ENCODE peak calls at places on chromosomes 4 and X, in four cellular contexts. One of them, this sample, is unnamed.

GRCh38 chr4:94357624-94358023 is 15.0 kb upstream of the HPGDS start:
- DNase-seq in HepG2: no peak
- DNase-seq in K562: no peak
- DNase-seq in GM12878: no peak
- DNase-seq in this sample: no peak

GRCh38 chr4:123305746-123306145 is 90.8 kb upstream of the SPRY1 start:
- DNase-seq in K562: no peak
- DNase-seq in HepG2: no peak
- DNase-seq in GM12878: no peak
- DNase-seq in this sample: no peak

GRCh38 chrX:53116101-53116500 is 22.2 kb downstream of the KANTR start:
- DNase-seq in HepG2: no peak
- DNase-seq in GM12878: no peak
- DNase-seq in K562: no peak
- DNase-seq in this sample: no peak

GRCh38 chrX:97452283-97452682 is 568.6 kb downstream of the RPA4 start:
- DNase-seq in GM12878: no peak
- DNase-seq in K562: no peak
- DNase-seq in HepG2: no peak
- DNase-seq in this sample: no peak

GRCh38 chrX:133444952-133445831 is 29.9 kb upstream of the GPC4 start:
- DNase-seq in K562: no peak
- DNase-seq in HepG2: no peak
- DNase-seq in GM12878: no peak
- DNase-seq in this sample: peak

GRCh38 chr4:138981930-138982390 is 33.6 kb upstream of the NOCT start:
- DNase-seq in HepG2: peak
- DNase-seq in GM12878: no peak
- DNase-seq in K562: no peak
- DNase-seq in this sample: no peak

GRCh38 chr4:138961687-138962086 is 53.9 kb upstream of the NOCT start:
- DNase-seq in K562: no peak
- DNase-seq in HepG2: no peak
- DNase-seq in GM12878: no peak
- DNase-seq in this sample: no peak

GRCh38 chrX:261858-262390 is 19.3 kb upstream of the PLCXD1 start:
- DNase-seq in HepG2: no peak
- DNase-seq in GM12878: no peak
- DNase-seq in K562: no peak
- DNase-seq in this sample: no peak

GRCh38 chrX:31449064-31449463 is 377.2 kb upstream of the FTHL17 start:
- DNase-seq in GM12878: no peak
- DNase-seq in K562: no peak
- DNase-seq in HepG2: no peak
- DNase-seq in this sample: no peak

GRCh38 chr4:111890412-111890811 is 254.8 kb upstream of the FAM241A start:
- DNase-seq in HepG2: no peak
- DNase-seq in GM12878: no peak
- DNase-seq in K562: no peak
- DNase-seq in this sample: no peak

GRCh38 chr4:180449395-180449956 is 1793.7 kb upstream of the TENM3 start:
- DNase-seq in HepG2: peak
- DNase-seq in GM12878: no peak
- DNase-seq in K562: no peak
- DNase-seq in this sample: peak

GRCh38 chrX:3549442-3549875 is 164.0 kb downstream of the PRKX start:
- DNase-seq in GM12878: no peak
- DNase-seq in K562: no peak
- DNase-seq in HepG2: no peak
- DNase-seq in this sample: peak

GRCh38 chrX:14673764-14674163 is 144.4 kb downstream of the GLRA2 start:
- DNase-seq in GM12878: peak
- DNase-seq in K562: no peak
- DNase-seq in HepG2: peak
- DNase-seq in this sample: peak

GRCh38 chr4:167964766-167965373 is 127.5 kb upstream of the ANXA10 start:
- DNase-seq in K562: no peak
- DNase-seq in GM12878: no peak
- DNase-seq in HepG2: no peak
- DNase-seq in this sample: no peak

GRCh38 chr4:166318810-166319525 is 445.9 kb downstream of the TLL1 start:
- DNase-seq in K562: no peak
- DNase-seq in GM12878: no peak
- DNase-seq in HepG2: no peak
- DNase-seq in this sample: no peak

GRCh38 chrX:155864655-155865054 is 16.5 kb upstream of the VAMP7 start:
- DNase-seq in HepG2: peak
- DNase-seq in GM12878: no peak
- DNase-seq in K562: no peak
- DNase-seq in this sample: no peak

GRCh38 chrX:39855748-39856129 is 242.0 kb downstream of the BCOR start:
- DNase-seq in K562: peak
- DNase-seq in HepG2: no peak
- DNase-seq in GM12878: peak
- DNase-seq in this sample: no peak

GRCh38 chr4:171896426-171896825 is 83.2 kb downstream of the GALNTL6 start:
- DNase-seq in HepG2: no peak
- DNase-seq in K562: no peak
- DNase-seq in GM12878: no peak
- DNase-seq in this sample: no peak

GRCh38 chr4:179664628-179665027 is 2222.4 kb upstream of the AGA start:
- DNase-seq in HepG2: no peak
- DNase-seq in K562: no peak
- DNase-seq in GM12878: no peak
- DNase-seq in this sample: no peak

GRCh38 chrX:20173856-20174255 is 32.2 kb upstream of the EIF1AX start:
- DNase-seq in GM12878: no peak
- DNase-seq in HepG2: no peak
- DNase-seq in K562: no peak
- DNase-seq in this sample: no peak

GRCh38 chrX:43654431-43655150 is 1.5 kb upstream of the MAOA start:
- DNase-seq in GM12878: peak
- DNase-seq in HepG2: peak
- DNase-seq in K562: peak
- DNase-seq in this sample: peak

GRCh38 chrX:285076-285677 is 4.0 kb downstream of the PLCXD1 start:
- DNase-seq in HepG2: no peak
- DNase-seq in K562: no peak
- DNase-seq in GM12878: no peak
- DNase-seq in this sample: no peak

GRCh38 chr4:151921371-151921770 is 160.6 kb upstream of the GATB start:
- DNase-seq in HepG2: no peak
- DNase-seq in K562: no peak
- DNase-seq in GM12878: no peak
- DNase-seq in this sample: no peak

GRCh38 chr4:120070191-120070590 is 3.5 kb upstream of the MAD2L1 start:
- DNase-seq in HepG2: no peak
- DNase-seq in GM12878: no peak
- DNase-seq in K562: no peak
- DNase-seq in this sample: no peak

GRCh38 chrX:117771384-117771783 is 345.2 kb downstream of the KLHL13 start:
- DNase-seq in K562: no peak
- DNase-seq in GM12878: no peak
- DNase-seq in HepG2: no peak
- DNase-seq in this sample: no peak

GRCh38 chrX:2690856-2691542 is at the start of gene CD99:
- DNase-seq in HepG2: peak
- DNase-seq in GM12878: peak
- DNase-seq in K562: peak
- DNase-seq in this sample: peak

GRCh38 chr4:20532096-20532495 is 168.2 kb upstream of the PACRGL start:
- DNase-seq in HepG2: no peak
- DNase-seq in GM12878: no peak
- DNase-seq in K562: no peak
- DNase-seq in this sample: no peak

GRCh38 chrX:118347131-118347530 is 1.2 kb downstream of the WDR44 start:
- DNase-seq in HepG2: peak
- DNase-seq in GM12878: no peak
- DNase-seq in K562: peak
- DNase-seq in this sample: no peak

GRCh38 chr4:113760094-113760851 is 1.3 kb downstream of the CAMK2D start:
- DNase-seq in GM12878: no peak
- DNase-seq in HepG2: no peak
- DNase-seq in K562: no peak
- DNase-seq in this sample: peak

GRCh38 chrX:15310117-15310516 is 5.3 kb downstream of the ASB11 start:
- DNase-seq in GM12878: no peak
- DNase-seq in HepG2: no peak
- DNase-seq in K562: no peak
- DNase-seq in this sample: no peak

GRCh38 chr4:138007572-138007971 is 234.6 kb downstream of the SLC7A11 start:
- DNase-seq in GM12878: no peak
- DNase-seq in K562: peak
- DNase-seq in HepG2: peak
- DNase-seq in this sample: peak

GRCh38 chrX:105876658-105877057 is 54.3 kb downstream of the NRK start:
- DNase-seq in GM12878: no peak
- DNase-seq in HepG2: peak
- DNase-seq in K562: no peak
- DNase-seq in this sample: peak

GRCh38 chrX:150845091-150845490 is 53.4 kb downstream of the CD99L2 start:
- DNase-seq in GM12878: no peak
- DNase-seq in K562: no peak
- DNase-seq in HepG2: no peak
- DNase-seq in this sample: no peak

GRCh38 chrX:136710324-136710951 is 62.5 kb downstream of the CD40LG start:
- DNase-seq in HepG2: no peak
- DNase-seq in K562: no peak
- DNase-seq in GM12878: no peak
- DNase-seq in this sample: no peak

GRCh38 chrX:119755981-119756533 is 2.3 kb upstream of the SOWAHD start:
- DNase-seq in K562: no peak
- DNase-seq in HepG2: peak
- DNase-seq in GM12878: peak
- DNase-seq in this sample: no peak

GRCh38 chr4:8603931-8604330 is 11.4 kb downstream of the CPZ start:
- DNase-seq in HepG2: no peak
- DNase-seq in GM12878: no peak
- DNase-seq in K562: no peak
- DNase-seq in this sample: no peak

GRCh38 chrX:4710618-4711433 is 997.4 kb upstream of the PRKX start:
- DNase-seq in GM12878: peak
- DNase-seq in K562: no peak
- DNase-seq in HepG2: peak
- DNase-seq in this sample: no peak
- TF ChIP-seq TARDBP in GM12878: no peak
- TF ChIP-seq TARDBP in K562: no peak
- TF ChIP-seq TARDBP in HepG2: no peak
- TF ChIP-seq TARDBP in this sample: no peak

GRCh38 chr4:173024203-173024602 is 144.4 kb upstream of the GALNT7 start:
- DNase-seq in K562: no peak
- DNase-seq in GM12878: no peak
- DNase-seq in HepG2: no peak
- DNase-seq in this sample: no peak

GRCh38 chr4:173025131-173025530 is 143.5 kb upstream of the GALNT7 start:
- DNase-seq in HepG2: peak
- DNase-seq in K562: peak
- DNase-seq in GM12878: peak
- DNase-seq in this sample: peak
- TF ChIP-seq BHLHE40 in HepG2: no peak
- TF ChIP-seq BHLHE40 in K562: no peak
- TF ChIP-seq BHLHE40 in GM12878: no peak
- TF ChIP-seq BHLHE40 in this sample: no peak

DNA sequence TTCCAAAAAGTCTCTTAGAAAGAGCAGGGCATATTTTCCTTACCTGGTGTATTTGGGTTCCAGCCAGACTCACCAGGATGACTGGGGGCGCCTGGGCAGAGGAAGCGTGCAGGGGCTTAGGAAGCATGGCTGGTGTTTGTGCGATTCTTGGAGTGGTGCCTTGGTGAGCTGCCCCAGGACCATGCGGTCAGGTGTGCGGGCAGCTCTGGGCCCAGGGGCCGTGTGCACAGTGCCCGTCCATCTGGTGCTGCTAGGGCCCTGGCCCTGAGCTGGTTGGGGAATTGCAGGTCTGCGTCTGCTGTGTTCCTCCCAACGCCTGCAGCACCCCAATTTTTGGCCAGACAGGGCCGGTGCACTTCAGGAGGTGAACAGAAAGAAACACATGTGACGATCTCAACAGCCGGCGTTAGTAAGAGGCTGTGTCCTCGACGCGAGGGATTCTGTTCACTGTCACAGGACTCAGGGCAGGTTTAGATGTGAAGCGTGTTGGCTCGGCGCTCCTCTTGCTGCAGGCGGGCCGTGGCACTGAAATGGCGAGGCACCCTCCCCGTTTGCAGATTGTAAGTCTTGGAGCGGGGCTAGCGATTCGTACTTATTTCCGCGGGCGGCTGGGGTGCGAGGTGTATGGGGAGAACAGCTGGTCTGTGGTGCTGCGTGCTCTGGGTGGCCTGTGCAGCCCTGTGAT is 15.2 kb downstream of the RGS12 start:
- DNase-seq in GM12878: no peak
- DNase-seq in HepG2: no peak
- DNase-seq in K562: no peak
- DNase-seq in this sample: no peak
- TF ChIP-seq TARDBP in GM12878: no peak
- TF ChIP-seq TARDBP in HepG2: no peak
- TF ChIP-seq TARDBP in K562: no peak
- TF ChIP-seq TARDBP in this sample: no peak

DNA sequence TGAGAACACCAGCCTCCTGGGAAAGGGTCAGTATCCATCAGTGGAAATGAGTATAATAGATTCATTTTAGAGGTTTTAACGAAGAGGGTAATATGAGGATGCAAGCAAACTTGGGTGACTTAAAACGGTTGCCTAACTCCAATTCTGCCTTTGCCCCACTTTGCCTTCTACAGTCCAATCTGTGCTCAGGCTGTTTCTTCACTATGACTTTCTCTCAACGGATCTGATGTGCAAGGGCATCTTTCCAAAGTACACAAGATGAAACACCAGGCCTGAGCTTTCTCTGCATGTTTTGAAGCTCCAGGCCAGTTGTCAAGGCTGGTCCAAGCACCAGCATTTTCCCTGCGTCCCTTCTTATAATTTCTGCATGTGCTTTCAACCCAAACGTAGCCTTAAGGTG is 68.0 kb upstream of the TMEM164 start:
- DNase-seq in K562: no peak
- DNase-seq in HepG2: no peak
- DNase-seq in GM12878: no peak
- DNase-seq in this sample: no peak
- TF ChIP-seq BHLHE40 in K562: no peak
- TF ChIP-seq BHLHE40 in HepG2: no peak
- TF ChIP-seq BHLHE40 in GM12878: no peak
- TF ChIP-seq BHLHE40 in this sample: no peak

DNA sequence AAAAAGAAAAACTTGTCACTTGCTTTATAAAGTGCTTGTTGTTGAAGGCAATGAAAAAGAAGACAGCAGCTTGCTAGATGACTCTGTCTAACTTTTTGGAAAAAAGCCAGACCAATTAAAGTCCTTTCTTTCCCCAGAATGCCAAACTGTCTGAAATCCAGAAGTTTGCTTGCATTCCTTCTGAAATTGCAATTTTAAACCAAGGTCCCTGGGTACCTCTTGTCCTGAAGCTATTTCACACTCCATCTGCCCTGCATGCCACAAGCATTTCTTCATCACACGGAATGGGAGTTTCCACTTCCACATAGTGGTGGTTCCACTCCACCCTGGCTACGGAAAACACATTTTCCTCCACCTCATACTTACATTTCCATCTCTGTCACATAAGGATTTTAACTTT is 101.0 kb downstream of the PAPSS1 start:
- DNase-seq in GM12878: no peak
- DNase-seq in HepG2: no peak
- DNase-seq in K562: no peak
- DNase-seq in this sample: no peak
- TF ChIP-seq TARDBP in GM12878: no peak
- TF ChIP-seq TARDBP in HepG2: no peak
- TF ChIP-seq TARDBP in K562: no peak
- TF ChIP-seq TARDBP in this sample: no peak